ENCODE peak calls at places on chromosomes 11 and 22, in nine cellular contexts. A, C, S, D, X, V, U, B and Y are unnamed samples.
A peak's percentile ranks its signal among the peaks of the same experiment; 100 is the strongest.

GRCh38 chr11:811446-812245 is 1.9 kb downstream of the RPLP2 start:
- DNase-seq in D (no peak), U (no peak), A (no peak), B (no peak), C (no peak), S (no peak), X (no peak), V (no peak), Y (no peak)

GRCh38 chr11:30811226-30811625 is 225.1 kb upstream of the MPPED2 start:
- DNase-seq in C (no peak), V (no peak), D (no peak), U (no peak), B (no peak), A (no peak), S (no peak), X (no peak), Y (no peak)

GRCh38 chr11:132289590-132290256 is 919.3 kb downstream of the NTM start:
- DNase-seq in X (no peak), U (no peak), S (no peak), V (no peak), D (no peak), B (no peak), C (no peak), A (peak; percentile 20), Y (no peak)

GRCh38 chr11:97937501-97937900 is 1083.2 kb upstream of the CNTN5 start:
- DNase-seq in D (no peak), B (no peak), U (peak; percentile 11), A (peak; percentile 12), S (no peak), X (no peak), C (no peak), V (peak; percentile 14), Y (no peak)

GRCh38 chr11:19723572-19724342 is 11.1 kb downstream of the NAV2 start:
- DNase-seq in D (no peak), C (peak; percentile 59), V (no peak), B (no peak), S (peak; percentile 81), A (peak; percentile 53), U (peak; percentile 84), X (peak; percentile 72), Y (peak; percentile 67)

GRCh38 chr11:66313321-66314185 is 3.3 kb downstream of the CD248 start:
- DNase-seq in A (no peak), B (no peak), X (peak; percentile 53), V (no peak), D (no peak), C (no peak), U (no peak), S (no peak), Y (no peak)

GRCh38 chr11:43576834-43577521 is 103.6 kb upstream of the HSD17B12 start:
- DNase-seq in A (peak; percentile 25), U (peak; percentile 48), B (no peak), D (peak; percentile 45), V (no peak), X (peak; percentile 46), S (no peak), C (no peak), Y (peak; percentile 32)

GRCh38 chr11:10930224-10930960 is 72.5 kb upstream of the ZBED5 start:
- DNase-seq in V (no peak), B (no peak), D (no peak), X (peak; percentile 39), S (no peak), A (peak; percentile 50), C (no peak), U (peak; percentile 17), Y (no peak)

GRCh38 chr11:66600924-66601233 is 7.9 kb downstream of the CCS start:
- DNase-seq in V (no peak), C (no peak), B (no peak), A (no peak), X (no peak), S (no peak), D (no peak), U (no peak), Y (no peak)

GRCh38 chr11:111097191-111097590 is 148.3 kb upstream of the POU2AF2 start:
- DNase-seq in V (no peak), U (peak; percentile 17), D (peak; percentile 35), X (peak; percentile 17), A (peak; percentile 22), B (no peak), S (no peak), C (no peak), Y (peak; percentile 12)

GRCh38 chr22:50436841-50437341 is 37.9 kb downstream of the SBF1 start:
- DNase-seq in D (no peak), B (no peak), A (no peak), C (peak; percentile 16), V (no peak), X (no peak), U (no peak), S (no peak), Y (no peak)

DNA sequence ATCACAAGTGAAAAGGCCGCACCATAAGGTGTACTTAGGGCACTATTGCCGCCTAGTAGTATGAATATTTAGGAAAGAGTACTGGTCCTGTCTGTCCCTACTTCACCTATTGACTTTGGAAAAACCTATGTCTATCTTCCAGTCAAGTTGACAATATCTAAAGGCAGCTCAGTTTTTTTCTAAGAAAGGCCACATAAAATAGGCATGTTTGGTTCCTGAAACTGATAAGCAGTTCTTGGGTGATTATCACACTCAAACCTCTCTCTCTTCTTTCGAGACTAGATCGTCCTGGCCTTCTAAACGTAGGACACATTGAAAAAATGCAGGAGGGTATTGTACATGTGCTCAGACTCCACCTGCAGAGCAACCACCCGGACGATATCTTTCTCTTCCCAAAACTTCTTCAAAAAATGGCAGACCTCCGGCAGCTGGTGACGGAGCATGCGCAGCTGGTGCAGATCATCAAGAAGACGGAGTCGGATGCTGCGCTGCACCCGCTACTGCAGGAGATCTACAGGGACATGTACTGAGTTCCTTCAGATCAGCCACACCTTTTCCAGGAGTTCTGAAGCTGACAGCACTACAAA is 15.1 kb downstream of the CDPF1 start:
- DNase-seq in X (no peak), S (no peak), V (no peak), D (no peak), A (no peak), U (no peak), C (no peak), B (no peak), Y (no peak)
- H3K4me3 ChIP-seq in X (no peak overlapping the region), S (no peak overlapping the region), V (no peak overlapping the region), D (no peak overlapping the region), A (no peak overlapping the region), U (no peak overlapping the region), C (no peak overlapping the region), B (no peak overlapping the region), Y (no peak overlapping the region)

DNA sequence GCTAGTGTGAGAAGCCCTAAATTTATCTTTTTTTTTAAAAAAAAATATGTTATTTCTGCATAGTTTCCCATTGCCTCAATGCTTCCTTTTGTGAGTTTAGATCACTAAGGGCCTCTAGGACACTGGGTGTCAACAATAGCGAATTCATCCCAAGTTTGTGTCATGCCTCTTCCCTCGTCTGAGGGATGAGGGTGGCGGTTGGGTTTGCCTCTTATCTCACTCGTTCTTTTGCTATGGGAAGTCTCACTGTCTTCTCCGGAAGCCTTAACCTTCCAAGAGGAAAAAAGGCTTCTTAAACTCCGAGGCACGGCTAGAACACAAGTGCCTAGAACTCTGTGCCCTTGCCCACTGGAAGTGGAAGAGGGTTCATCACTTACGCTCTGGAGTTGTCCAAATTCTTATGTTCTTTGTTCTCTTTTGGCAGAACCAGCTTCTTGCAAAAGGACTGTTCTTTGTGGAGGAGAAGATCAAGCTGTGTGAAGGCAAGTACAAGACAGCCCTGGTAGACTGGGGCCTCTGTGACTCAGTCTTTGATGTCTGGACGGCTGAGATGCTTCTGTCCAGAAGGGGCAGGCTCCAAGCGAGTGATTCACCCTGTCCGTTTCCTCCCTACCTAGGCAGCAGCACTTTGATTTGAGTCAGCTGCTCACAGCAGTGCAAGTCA is 78.5 kb downstream of the TRAF6 start:
- DNase-seq in B (no peak), C (peak; percentile 23), U (peak; percentile 87), S (no peak), V (peak; percentile 93), D (peak; percentile 86), A (peak; percentile 98), X (peak; percentile 96), Y (peak; percentile 97)
- TF ChIP-seq CTCF in B (no peak), C (no peak), U (no peak), S (no peak), V (peak; percentile 38), D (no peak), A (peak; percentile 38), X (peak; percentile 42), Y (peak; percentile 44)

DNA sequence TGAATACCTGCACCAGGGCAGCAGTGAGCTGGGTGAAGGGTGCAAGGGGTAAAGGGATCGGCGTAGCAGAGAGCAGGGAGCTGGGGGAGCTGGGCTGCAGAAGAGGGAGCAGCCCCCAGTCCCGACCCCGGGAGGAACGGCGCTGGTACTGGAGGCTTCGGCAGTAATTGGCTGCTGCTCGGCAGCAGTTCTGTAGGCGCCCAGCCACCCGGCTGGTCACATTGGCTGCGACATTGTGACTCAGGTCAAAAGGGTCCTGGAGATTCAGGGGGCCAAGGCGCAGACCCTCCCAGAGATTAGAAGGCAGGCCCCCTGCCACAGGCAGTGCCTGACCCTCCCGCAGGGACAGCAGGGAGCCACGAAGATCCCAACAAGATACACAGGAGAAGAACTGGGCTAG is 2.1 kb upstream of the EEF1G start:
- DNase-seq in B (no peak), U (no peak), S (no peak), D (no peak), A (no peak), C (no peak), X (no peak), V (no peak), Y (no peak)
- H3K4me3 ChIP-seq in B (no peak overlapping the region), U (peak overlapping the region; percentile 94), S (no peak overlapping the region), D (no peak overlapping the region), A (no peak overlapping the region), C (no peak overlapping the region), X (peak overlapping the region; percentile 90), V (no peak overlapping the region), Y (no peak overlapping the region)

GRCh38 chr11:18191376-18191775 is 18.7 kb downstream of the MRGPRX4 start:
- DNase-seq in V (no peak), B (no peak), S (no peak), C (no peak), U (no peak), D (no peak), X (no peak), A (no peak), Y (no peak)

GRCh38 chr11:18196532-18196931 is 23.9 kb downstream of the MRGPRX4 start:
- DNase-seq in C (no peak), V (no peak), D (no peak), S (no peak), A (no peak), X (no peak), U (no peak), B (no peak), Y (no peak)

GRCh38 chr11:18188796-18189195 is 16.2 kb downstream of the MRGPRX4 start:
- DNase-seq in X (no peak), B (no peak), C (no peak), S (no peak), D (no peak), V (no peak), A (no peak), U (no peak), Y (no peak)

GRCh38 chr11:18192988-18193387 is 20.4 kb downstream of the MRGPRX4 start:
- DNase-seq in S (no peak), U (peak; percentile 7), A (no peak), C (no peak), D (no peak), V (no peak), B (no peak), X (no peak), Y (no peak)
- TF ChIP-seq CTCF in S (no peak), U (no peak), A (no peak), C (no peak), D (no peak), V (no peak), B (no peak), X (no peak), Y (no peak)